ENCODE peak calls at places on chromosomes 12 and 14, in four cellular contexts. C is GM12892, V is transverse colon, G is suprapubic skin. I is an unnamed sample.

GRCh38 chr12:88418856-88419497 is 161.3 kb downstream of the KITLG start:
- DNase-seq in C (no peak), V (no peak), G (no peak), I (no peak)

GRCh38 chr12:49789992-49790391 is 38.2 kb downstream of the NCKAP5L start:
- DNase-seq in C (no peak), V (no peak), G (no peak), I (no peak)

GRCh38 chr14:103597623-103598372 is 31.2 kb upstream of the KLC1 start:
- DNase-seq in C (no peak), V (no peak), G (no peak), I (no peak)

GRCh38 chr12:45216297-45216982 is 545 bp downstream of the ANO6 start:
- DNase-seq in C (peak; percentile 44), V (peak; percentile 56), G (peak; percentile 72), I (no peak)

GRCh38 chr14:76977793-76978730 is 50.4 kb downstream of the IRF2BPL start:
- DNase-seq in C (peak; percentile 81), V (peak; percentile 46), G (peak; percentile 88), I (no peak)

GRCh38 chr14:37116933-37117844 is 55.2 kb downstream of the SLC25A21 start:
- DNase-seq in C (no peak), V (no peak), G (no peak), I (no peak)

GRCh38 chr14:103404920-103405319 is 19.7 kb downstream of the MARK3 start:
- DNase-seq in C (no peak), V (no peak), G (no peak), I (no peak)

GRCh38 chr12:115840159-115840558 is 437.3 kb downstream of the MED13L start:
- DNase-seq in C (no peak), V (no peak), G (no peak), I (peak; percentile 68)

GRCh38 chr12:13339538-13339937 is 143.0 kb downstream of the EMP1 start:
- DNase-seq in C (no peak), V (no peak), G (no peak), I (no peak)

GRCh38 chr12:24062642-24063245 is 113.3 kb upstream of the SOX5 start:
- DNase-seq in C (no peak), V (no peak), G (no peak), I (no peak)

GRCh38 chr12:3299929-3300832 is 190.8 kb upstream of the PRMT8 start:
- DNase-seq in C (peak; percentile 79), V (peak; percentile 90), G (peak; percentile 94), I (peak; percentile 92)

GRCh38 chr12:29783773-29784666 is at the start of gene TMTC1:
- DNase-seq in C (peak; percentile 5), V (peak; percentile 45), G (peak; percentile 81), I (peak; percentile 56)

GRCh38 chr12:81610955-81611889 is 147.9 kb downstream of the PPFIA2 start:
- DNase-seq in C (no peak), V (no peak), G (no peak), I (no peak)

GRCh38 chr14:68553326-68553725 is 239.5 kb downstream of the ZFP36L1 start:
- DNase-seq in C (no peak), V (no peak), G (no peak), I (no peak)
- TF ChIP-seq POLR2AphosphoS5 in C (no peak), V (no peak), G (no peak), I (no peak)

GRCh38 chr12:124746649-124747425 is 116.8 kb downstream of the SCARB1 start:
- DNase-seq in C (no peak), V (no peak), G (no peak), I (no peak)

GRCh38 chr12:124749725-124750124 is 113.9 kb downstream of the SCARB1 start:
- DNase-seq in C (no peak), V (no peak), G (no peak), I (no peak)

GRCh38 chr12:124745891-124746570 is 117.6 kb downstream of the SCARB1 start:
- DNase-seq in C (no peak), V (peak; percentile 87), G (peak; percentile 95), I (peak; percentile 98)

GRCh38 chr12:124745468-124745890 is 118.2 kb downstream of the SCARB1 start:
- DNase-seq in C (no peak), V (no peak), G (no peak), I (no peak)

DNA sequence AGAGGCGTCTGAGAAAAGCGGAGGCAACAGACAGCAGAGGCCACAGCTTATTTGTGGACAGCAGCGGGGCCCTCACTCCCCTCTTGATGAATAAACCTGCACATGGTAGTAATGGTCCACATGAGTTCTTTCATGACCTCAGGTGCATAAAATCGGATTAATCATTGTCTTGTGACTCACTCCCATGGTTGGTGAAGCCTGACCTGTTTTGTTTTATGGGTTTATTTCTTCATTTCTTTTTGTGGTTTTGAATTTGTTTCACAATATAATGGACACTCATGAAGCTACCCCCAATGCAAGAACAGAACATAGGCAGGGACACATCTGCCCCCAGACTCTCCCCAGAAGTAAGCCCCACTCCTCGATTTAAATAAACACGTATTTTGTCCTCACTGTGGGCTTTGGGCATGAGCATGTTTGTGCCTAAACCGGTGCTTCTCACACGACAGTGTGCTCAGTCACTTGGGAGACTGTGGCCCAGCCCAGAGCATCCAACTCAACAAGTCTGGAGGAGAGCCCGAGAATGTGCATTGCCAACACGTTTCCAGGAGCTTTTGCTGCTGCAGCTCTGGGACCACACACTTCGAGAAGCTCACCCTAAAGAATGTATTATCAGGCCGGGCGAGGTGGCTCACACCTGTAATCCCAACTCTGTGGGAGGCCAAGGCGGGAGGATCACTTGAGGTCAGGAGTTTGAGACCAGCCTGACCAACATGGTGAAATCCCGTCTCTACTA is 116.1 kb downstream of the SCARB1 start:
- DNase-seq in C (no peak), V (peak; percentile 42), G (no peak), I (no peak)
- TF ChIP-seq POLR2AphosphoS5 in C (no peak), V (peak; percentile 60), G (no peak), I (peak; percentile 18)

DNA sequence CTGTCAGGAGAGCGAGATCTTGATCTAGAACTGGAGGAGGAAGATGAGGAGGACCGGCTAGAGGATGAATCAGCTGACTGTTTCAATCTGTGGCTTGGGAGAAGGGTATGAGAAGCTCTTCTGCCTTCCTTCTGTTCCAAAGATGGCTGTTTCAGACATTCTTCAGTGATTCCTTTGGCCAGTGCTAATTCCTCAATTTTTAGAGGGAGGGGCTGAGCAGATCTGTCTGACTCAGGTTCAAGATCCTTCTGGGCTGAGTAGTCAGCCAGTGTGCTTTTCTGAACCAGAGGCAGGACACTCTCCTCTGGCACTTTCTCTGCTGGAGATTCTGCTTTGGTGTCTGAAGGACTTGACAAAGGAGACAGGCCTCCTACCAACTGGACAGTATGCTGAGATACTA is 15.2 kb downstream of the ACIN1 start:
- DNase-seq in C (no peak), V (no peak), G (no peak), I (no peak)
- TF ChIP-seq POLR2AphosphoS5 in C (no peak), V (no peak), G (no peak), I (no peak)

DNA sequence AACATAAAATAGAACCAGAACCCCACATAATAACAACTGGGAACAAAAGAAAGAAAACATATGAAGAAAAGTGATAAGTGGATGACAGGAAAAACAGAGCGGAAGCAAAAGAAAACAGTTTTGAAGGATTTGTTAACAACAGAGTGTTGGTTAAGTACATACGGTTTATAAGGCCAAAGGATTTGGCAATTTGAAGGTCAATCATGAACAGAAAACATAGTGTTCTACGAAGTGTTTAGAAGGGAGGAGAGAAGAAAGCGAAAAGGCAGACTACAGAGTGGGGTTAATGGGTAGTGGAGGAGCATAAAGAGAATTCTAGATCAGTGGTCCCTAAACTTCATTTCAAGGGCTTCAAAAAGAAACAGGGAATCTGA is 3.9 kb upstream of the AP4S1 start:
- DNase-seq in C (no peak), V (no peak), G (no peak), I (no peak)
- TF ChIP-seq POLR2AphosphoS5 in C (no peak), V (no peak), G (no peak), I (no peak)

GRCh38 chr12:106986625-106987389 is at the start of gene MTERF2:
- DNase-seq in C (peak; percentile 86), V (peak; percentile 92), G (peak; percentile 96), I (peak; percentile 92)
- TF ChIP-seq POLR2AphosphoS5 in C (no peak), V (peak; percentile 85), G (peak; percentile 57), I (peak; percentile 81)

I was measured in breast epithelium.